ENCODE peak calls at places on chromosomes 6 and 20, in five cellular contexts. B is neural crest cell, C is AG10803, U is progenitor cell of endocrine pancreas, O is lower leg skin. Z is an unnamed sample.

GRCh38 chr20:43744121-43744520 is 17.3 kb upstream of the GTSF1L start:
- DNase-seq in B (no peak), O (no peak), C (no peak), U (no peak), Z (no peak)

GRCh38 chr6:18352842-18353241 is 34.3 kb upstream of the RNF144B start:
- DNase-seq in O (no peak), U (no peak), B (no peak), C (no peak), Z (no peak)

GRCh38 chr20:53838311-53838873 is 232.0 kb downstream of the BCAS1 start:
- DNase-seq in B (no peak), U (no peak), C (no peak), O (no peak), Z (no peak)

GRCh38 chr6:144286503-144287393 is 1.6 kb downstream of the UTRN start:
- DNase-seq in O (peak), C (peak), U (peak), B (peak), Z (peak)

GRCh38 chr6:112690497-112691202 is 343.5 kb downstream of the RFPL4B start:
- DNase-seq in B (no peak), O (no peak), C (peak), U (no peak), Z (no peak)

GRCh38 chr20:4087923-4088322 is 72.6 kb upstream of the RNF24 start:
- DNase-seq in C (no peak), O (no peak), U (no peak), B (no peak), Z (no peak)

GRCh38 chr6:43972179-43972914 is 154.9 kb downstream of the MRPL14 start:
- DNase-seq in C (peak), B (no peak), U (no peak), O (peak), Z (peak)

GRCh38 chr6:17835784-17836183 is 129.1 kb upstream of the NUP153 start:
- DNase-seq in U (no peak), B (no peak), O (no peak), C (no peak), Z (no peak)

GRCh38 chr20:50982372-50982771 is 23.8 kb downstream of the MOCS3 start:
- DNase-seq in O (peak), C (peak), B (no peak), U (no peak), Z (no peak)

GRCh38 chr6:143621876-143622605 is 55.7 kb upstream of the PHACTR2 start:
- DNase-seq in B (no peak), C (peak), U (no peak), O (no peak), Z (no peak)

GRCh38 chr20:51008718-51009117 is 14.2 kb downstream of the KCNG1 start:
- DNase-seq in C (no peak), U (no peak), B (no peak), O (no peak), Z (no peak)

GRCh38 chr6:3403244-3404154 is 53.4 kb downstream of the SLC22A23 start:
- DNase-seq in C (no peak), O (peak), B (no peak), U (peak), Z (no peak)

GRCh38 chr20:33209789-33210188 is 7.4 kb upstream of the BPIFA3 start:
- DNase-seq in C (peak), U (peak), O (no peak), B (peak), Z (peak)

GRCh38 chr20:50302463-50303041 is 111.9 kb downstream of the CEBPB start:
- DNase-seq in U (no peak), B (no peak), O (no peak), C (peak), Z (no peak)

GRCh38 chr20:20292472-20292871 is 75.4 kb upstream of the INSM1 start:
- DNase-seq in C (no peak), O (no peak), U (no peak), B (no peak), Z (no peak)

GRCh38 chr20:57263767-57264150 is 2.7 kb downstream of the BMP7 start:
- DNase-seq in B (no peak), O (no peak), U (no peak), C (no peak), Z (no peak)

GRCh38 chr6:106688177-106688951 is 59.0 kb downstream of the QRSL1 start:
- DNase-seq in O (no peak), C (peak), U (no peak), B (no peak), Z (no peak)

GRCh38 chr20:57004416-57004815 is 262.0 kb downstream of the BMP7 start:
- DNase-seq in O (peak), B (no peak), C (no peak), U (no peak), Z (no peak)

GRCh38 chr20:36506253-36506652 is 35.1 kb upstream of the MYL9 start:
- DNase-seq in O (no peak), B (no peak), U (no peak), C (no peak), Z (no peak)
- TF ChIP-seq CTCF in O (no peak), B (no peak), U (peak), C (peak), Z (no peak)

GRCh38 chr20:15902493-15902892 is 670.8 kb downstream of the KIF16B start:
- DNase-seq in U (no peak), O (no peak), B (peak), C (no peak), Z (no peak)
- TF ChIP-seq CTCF in U (no peak), O (no peak), B (peak), C (no peak), Z (peak)

GRCh38 chr6:107769053-107769658 is 55.0 kb downstream of the SCML4 start:
- DNase-seq in O (no peak), U (no peak), B (no peak), C (no peak), Z (no peak)

GRCh38 chr6:107767637-107768036 is 56.5 kb downstream of the SCML4 start:
- DNase-seq in U (no peak), O (no peak), C (no peak), B (no peak), Z (no peak)

GRCh38 chr6:107763959-107764358 is 60.2 kb downstream of the SCML4 start:
- DNase-seq in O (no peak), B (no peak), U (no peak), C (peak), Z (no peak)

GRCh38 chr6:107768044-107768443 is 56.1 kb downstream of the SCML4 start:
- DNase-seq in B (no peak), C (no peak), O (no peak), U (no peak), Z (no peak)

GRCh38 chr6:107764684-107765460 is 59.2 kb downstream of the SCML4 start:
- DNase-seq in B (no peak), C (no peak), U (no peak), O (no peak), Z (no peak)
- TF ChIP-seq CTCF in B (no peak), C (no peak), U (no peak), O (no peak), Z (no peak)

GRCh38 chr20:49291200-49291599 is 13.3 kb upstream of the ZNFX1 start:
- DNase-seq in O (no peak), B (no peak), C (no peak), U (no peak), Z (no peak)

GRCh38 chr20:49288784-49289696 is 11.2 kb upstream of the ZNFX1 start:
- DNase-seq in O (no peak), C (no peak), U (no peak), B (no peak), Z (no peak)

GRCh38 chr20:49290608-49291191 is 12.8 kb upstream of the ZNFX1 start:
- DNase-seq in O (no peak), C (no peak), U (no peak), B (no peak), Z (no peak)

GRCh38 chr20:49292010-49292409 is 14.2 kb upstream of the ZNFX1 start:
- DNase-seq in O (no peak), C (no peak), U (no peak), B (no peak), Z (no peak)

DNA sequence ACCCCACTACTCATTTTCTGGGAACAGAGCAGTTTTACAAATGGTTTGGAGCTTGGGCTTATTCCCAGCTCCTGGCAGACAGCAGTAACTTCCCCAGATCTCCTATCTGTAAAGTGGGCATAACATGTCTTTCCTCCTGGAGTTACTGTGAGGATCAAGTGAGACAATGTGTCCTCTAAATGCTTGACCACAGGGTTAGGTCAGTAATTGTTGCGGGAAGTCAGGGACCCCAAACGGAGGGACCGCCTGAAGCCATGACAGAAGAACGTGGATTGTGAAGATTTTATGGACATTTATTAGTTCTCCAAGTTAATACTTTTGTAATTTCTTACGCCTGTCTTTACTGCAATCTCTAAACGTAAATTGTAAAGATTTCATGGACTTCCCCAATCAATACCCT is 15.3 kb upstream of the ZNFX1 start:
- DNase-seq in B (no peak), O (no peak), U (no peak), C (no peak), Z (no peak)
- TF ChIP-seq CTCF in B (no peak), O (no peak), U (no peak), C (no peak), Z (no peak)

GRCh38 chr6:122615409-122615808 is 5.2 kb downstream of the PKIB start:
- DNase-seq in U (no peak), B (no peak), O (no peak), C (no peak), Z (no peak)

GRCh38 chr6:122609881-122610689 is at the start of gene PKIB:
- DNase-seq in B (peak), C (peak), U (peak), O (peak), Z (peak)

GRCh38 chr6:122614303-122614702 is 4.1 kb downstream of the PKIB start:
- DNase-seq in O (no peak), U (no peak), B (no peak), C (no peak), Z (no peak)

GRCh38 chr6:122612838-122613237 is 2.6 kb downstream of the PKIB start:
- DNase-seq in U (no peak), C (no peak), B (no peak), O (no peak), Z (no peak)

GRCh38 chr6:122610690-122611455 is 668 bp downstream of the PKIB start:
- DNase-seq in B (peak), O (peak), U (peak), C (no peak), Z (no peak)
- TF ChIP-seq CTCF in B (no peak), O (no peak), U (peak), C (no peak), Z (no peak)

GRCh38 chr6:133889557-133890301 is 816 bp downstream of the TCF21 start:
- DNase-seq in U (peak), O (no peak), C (peak), B (peak), Z (no peak)
- TF ChIP-seq CTCF in U (peak), O (no peak), C (peak), B (no peak), Z (no peak)

DNA sequence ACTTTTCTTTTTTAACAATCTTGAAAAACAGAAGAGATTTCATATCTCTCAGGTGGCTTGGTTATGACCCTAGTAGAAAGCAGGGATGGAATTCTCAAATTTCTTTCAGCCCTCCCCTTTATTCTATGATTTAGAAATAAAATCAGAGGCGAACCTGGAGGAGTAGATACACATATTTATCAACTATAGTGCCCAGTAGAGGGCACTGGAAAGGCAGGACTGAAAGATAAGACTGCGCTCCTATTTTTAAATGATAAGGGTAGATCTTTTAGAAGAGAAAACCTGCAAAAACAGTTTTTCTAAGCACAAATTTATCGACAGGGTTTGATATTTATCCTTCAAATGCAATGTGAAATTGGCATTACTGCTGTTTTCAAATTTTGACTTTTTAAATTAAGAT is 1296.6 kb downstream of the EPHA7 start:
- DNase-seq in B (no peak), U (no peak), O (no peak), C (no peak), Z (no peak)
- TF ChIP-seq CTCF in B (peak), U (peak), O (no peak), C (no peak), Z (peak)

GRCh38 chr6:42845327-42845694 is 34.1 kb upstream of the RPL7L1 start:
- DNase-seq in O (no peak), C (no peak), B (no peak), U (no peak), Z (no peak)
- TF ChIP-seq CTCF in O (no peak), C (no peak), B (no peak), U (no peak), Z (no peak)

Z was measured in type B pancreatic cell.